ENCODE peak calls at places on chromosomes 13 and 19, in nine cellular contexts. M is NCI-H1092 treated with DMSO at 0.1 percent for 48 hours; O is NCI-H1930; V is fibroblast of mammary gland; Y is RKO; X is GM18507; A is NCI-H1694; C is stimulated activated CD4-positive, alpha-beta T cell treated with anti-CD3 and anti-CD28 coated beads, Interleukin-12 subunit alpha, Interleukin-12 subunit beta, amount 100 ng/mL, for 24 hours; B is NB4. U is an unnamed sample.
A peak's percentile ranks its signal among the peaks of the same experiment; 100 is the strongest.

GRCh38 chr19:19670070-19670551 is 1.5 kb downstream of the ZNF101 start:
- DNase-seq in M (no peak), O (no peak), V (no peak), Y (no peak), X (no peak), A (no peak), C (no peak), B (no peak), U (no peak)

GRCh38 chr19:48926909-48927308 is 6.6 kb upstream of the DHDH start:
- DNase-seq in M (no peak), O (no peak), V (peak; percentile 100), Y (peak; percentile 96), X (no peak), A (peak; percentile 10), C (no peak), B (no peak), U (peak; percentile 62)

GRCh38 chr19:18978616-18979015 is 37.6 kb upstream of the HOMER3 start:
- DNase-seq in M (no peak), O (no peak), V (no peak), Y (no peak), X (no peak), A (no peak), C (no peak), B (peak; percentile 84), U (no peak)

GRCh38 chr13:92260363-92260762 is 861.9 kb downstream of the GPC5 start:
- DNase-seq in M (no peak), O (no peak), V (no peak), Y (no peak), X (no peak), A (no peak), C (no peak), B (peak; percentile 22), U (no peak)

GRCh38 chr19:56720281-56720680 is 48.7 kb upstream of the ZNF835 start:
- DNase-seq in M (peak; percentile 4), O (peak; percentile 38), V (no peak), Y (peak; percentile 65), X (no peak), A (no peak), C (no peak), B (peak; percentile 30), U (no peak)

GRCh38 chr19:10713317-10713716 is 4.6 kb upstream of the DNM2 start:
- DNase-seq in M (no peak), O (no peak), V (no peak), Y (no peak), X (no peak), A (no peak), C (no peak), B (no peak), U (no peak)

GRCh38 chr19:39843919-39844793 is 2.0 kb downstream of the FBL start:
- DNase-seq in M (no peak), O (peak; percentile 34), V (peak; percentile 71), Y (peak; percentile 70), X (no peak), A (peak; percentile 48), C (no peak), B (peak; percentile 55), U (peak; percentile 65)

GRCh38 chr13:71621152-71622124 is 245.6 kb downstream of the DACH1 start:
- DNase-seq in M (peak; percentile 99), O (peak; percentile 94), V (no peak), Y (no peak), X (no peak), A (peak; percentile 74), C (no peak), B (no peak), U (no peak)

GRCh38 chr13:70170689-70171088 is 62.4 kb upstream of the KLHL1 start:
- DNase-seq in M (no peak), O (no peak), V (no peak), Y (no peak), X (no peak), A (no peak), C (no peak), B (no peak), U (no peak)

GRCh38 chr13:79742923-79743322 is 262.0 kb downstream of the NDFIP2 start:
- DNase-seq in M (no peak), O (no peak), V (no peak), Y (no peak), X (no peak), A (no peak), C (no peak), B (no peak), U (no peak)